ENCODE peak calls at places on chromosomes 13 and 19, in ten cellular contexts. O is CD8-positive, alpha-beta T cell; D is iPS-NIHi11; M is NCI-H345; C is activated naive CD8-positive, alpha-beta T cell treated with anti-CD3 and anti-CD28 coated beads, Interleukin-2, amount 10 ng/mL, durations not matched to agents 7 days and 5 days; H is activated CD8-positive, alpha-beta memory T cell treated with anti-CD3 and anti-CD28 coated beads for 48 hours; L is HTR-8/SVneo; N is bronchial epithelial cell; P is NCI-H1092 treated with DMSO at 0.1 percent for 48 hours; Z is frontal cortex. F is an unnamed sample.

GRCh38 chr19:57443121-57443696 is 8.1 kb downstream of the ZNF749 start:
- DNase-seq in O (no peak), D (no peak), M (peak; percentile 57), C (no peak), H (no peak), L (no peak), N (no peak), P (no peak), Z (no peak), F (no peak)

GRCh38 chr19:57813919-57814504 is 701 bp downstream of the ZNF552 start:
- DNase-seq in O (no peak), D (no peak), M (no peak), C (no peak), H (no peak), L (no peak), N (peak; percentile 31), P (no peak), Z (no peak), F (no peak)

GRCh38 chr19:8069116-8069973 is 16.8 kb downstream of the CCL25 start:
- DNase-seq in O (no peak), D (peak; percentile 68), M (peak; percentile 12), C (no peak), H (no peak), L (no peak), N (no peak), P (peak; percentile 28), Z (no peak), F (peak; percentile 35)

GRCh38 chr19:2244122-2244411 is 5.1 kb upstream of the AMH start:
- DNase-seq in O (no peak), D (no peak), M (no peak), C (no peak), H (no peak), L (no peak), N (no peak), P (no peak), Z (no peak), F (no peak)

GRCh38 chr19:38740252-38740592 is 4.1 kb downstream of the CAPN12 start:
- DNase-seq in O (no peak), D (no peak), M (no peak), C (no peak), H (no peak), L (no peak), N (no peak), P (no peak), Z (no peak), F (no peak)

GRCh38 chr19:38277549-38277948 is 13.2 kb downstream of the SPINT2 start:
- DNase-seq in O (no peak), D (peak; percentile 14), M (no peak), C (no peak), H (no peak), L (no peak), N (peak; percentile 90), P (no peak), Z (no peak), F (no peak)

GRCh38 chr19:2477141-2477710 is 1.3 kb downstream of the GADD45B start:
- DNase-seq in O (no peak), D (no peak), M (peak; percentile 53), C (peak; percentile 67), H (no peak), L (no peak), N (peak; percentile 64), P (peak; percentile 6), Z (no peak), F (no peak)

GRCh38 chr19:5615756-5616327 is 6.7 kb downstream of the SAFB2 start:
- DNase-seq in O (no peak), D (no peak), M (no peak), C (no peak), H (no peak), L (no peak), N (no peak), P (no peak), Z (no peak), F (no peak)

GRCh38 chr13:110055089-110055488 is 251.9 kb downstream of the COL4A1 start:
- DNase-seq in O (no peak), D (no peak), M (no peak), C (no peak), H (no peak), L (no peak), N (no peak), P (no peak), Z (no peak), F (peak; percentile 24)

GRCh38 chr19:6417713-6418561 is 6.7 kb downstream of the KHSRP start:
- DNase-seq in O (no peak), D (peak; percentile 75), M (no peak), C (no peak), H (no peak), L (no peak), N (no peak), P (no peak), Z (peak; percentile 76), F (no peak)

GRCh38 chr19:49987159-49987698 is 26.3 kb upstream of the SIGLEC11 start:
- DNase-seq in O (peak; percentile 88), D (peak; percentile 93), M (no peak), C (peak; percentile 87), H (peak; percentile 54), L (peak; percentile 73), N (peak; percentile 79), P (no peak), Z (peak; percentile 50), F (peak; percentile 88)

GRCh38 chr19:46232938-46233621 is 3.5 kb downstream of the IGFL1 start:
- DNase-seq in O (no peak), D (no peak), M (no peak), C (no peak), H (no peak), L (no peak), N (no peak), P (no peak), Z (no peak), F (no peak)

GRCh38 chr13:78241278-78241919 is 322.8 kb upstream of the EDNRB start:
- DNase-seq in O (no peak), D (peak; percentile 62), M (peak; percentile 67), C (peak; percentile 32), H (no peak), L (peak; percentile 0), N (peak; percentile 27), P (peak; percentile 75), Z (no peak), F (peak; percentile 41)

GRCh38 chr19:28847468-28847867 is 365.5 kb downstream of the UQCRFS1 start:
- DNase-seq in O (no peak), D (no peak), M (no peak), C (no peak), H (no peak), L (no peak), N (no peak), P (no peak), Z (no peak), F (no peak)

GRCh38 chr13:29159871-29160270 is 339.7 kb downstream of the MTUS2 start:
- DNase-seq in O (no peak), D (no peak), M (no peak), C (no peak), H (no peak), L (no peak), N (no peak), P (no peak), Z (no peak), F (no peak)

GRCh38 chr13:24617394-24618218 is 62.6 kb upstream of the ATP12A start:
- DNase-seq in O (no peak), D (no peak), M (no peak), C (no peak), H (no peak), L (no peak), N (no peak), P (no peak), Z (no peak), F (peak; percentile 30)

GRCh38 chr13:94033830-94034642 is 445.4 kb downstream of the DCT start:
- DNase-seq in O (no peak), D (no peak), M (no peak), C (no peak), H (no peak), L (no peak), N (no peak), P (no peak), Z (no peak), F (no peak)

GRCh38 chr19:51742736-51743288 is 8.9 kb downstream of the FPR1 start:
- DNase-seq in O (no peak), D (no peak), M (no peak), C (no peak), H (no peak), L (no peak), N (peak; percentile 7), P (no peak), Z (no peak), F (no peak)

F was measured in activated CD4-positive, alpha-beta memory T cell treated with anti-CD3 and anti-CD28 coated beads for 36 hours.